ENCODE peak calls at places on chromosomes 16 and 17, in nine cellular contexts. R, Y, W, M, I, U, C, F and X are unnamed samples.

GRCh38 chr17:40341808-40342574 is 22.5 kb downstream of the GJD3 start:
- DNase-seq in R (peak), Y (peak), W (peak), M (peak), I (peak), U (peak), C (peak), F (peak), X (no peak)

GRCh38 chr17:77441130-77441920 is 300.6 kb downstream of the SEC14L1 start:
- DNase-seq in R (peak), Y (no peak), W (no peak), M (no peak), I (no peak), U (no peak), C (no peak), F (no peak), X (no peak)

GRCh38 chr17:63848834-63849689 is 6.6 kb upstream of the SMARCD2 start:
- DNase-seq in R (peak), Y (peak), W (peak), M (peak), I (peak), U (peak), C (peak), F (peak), X (peak)

GRCh38 chr17:9648521-9649110 is 3.3 kb downstream of the USP43 start:
- DNase-seq in R (no peak), Y (no peak), W (no peak), M (no peak), I (peak), U (no peak), C (no peak), F (no peak), X (peak)

GRCh38 chr17:43790311-43790940 is 10.2 kb downstream of the CFAP97D1 start:
- DNase-seq in R (no peak), Y (no peak), W (no peak), M (no peak), I (no peak), U (no peak), C (no peak), F (no peak), X (no peak)

GRCh38 chr17:58381124-58381838 is 29.3 kb upstream of the SUPT4H1 start:
- DNase-seq in R (no peak), Y (no peak), W (no peak), M (no peak), I (peak), U (no peak), C (peak), F (peak), X (no peak)

GRCh38 chr17:49822829-49823228 is 25.0 kb downstream of the TAC4 start:
- DNase-seq in R (peak), Y (no peak), W (peak), M (peak), I (no peak), U (no peak), C (no peak), F (no peak), X (no peak)

GRCh38 chr17:11122908-11123307 is 118.1 kb upstream of the SHISA6 start:
- DNase-seq in R (no peak), Y (no peak), W (no peak), M (peak), I (no peak), U (no peak), C (peak), F (peak), X (no peak)

GRCh38 chr16:19783363-19783762 is 65.3 kb downstream of the IQCK start:
- DNase-seq in R (no peak), Y (no peak), W (no peak), M (no peak), I (no peak), U (no peak), C (no peak), F (no peak), X (no peak)

GRCh38 chr17:34884597-34884996 is 76.7 kb downstream of the CCT6B start:
- DNase-seq in R (no peak), Y (no peak), W (no peak), M (no peak), I (no peak), U (no peak), C (no peak), F (no peak), X (no peak)

GRCh38 chr16:30652005-30652296 is 1.2 kb downstream of the PRR14 start:
- DNase-seq in R (no peak), Y (no peak), W (no peak), M (no peak), I (no peak), U (no peak), C (no peak), F (no peak), X (no peak)

GRCh38 chr16:30651124-30652004 is 604 bp downstream of the PRR14 start:
- DNase-seq in R (peak), Y (peak), W (peak), M (peak), I (peak), U (peak), C (peak), F (peak), X (peak)

GRCh38 chr16:30649725-30650368 is 913 bp upstream of the PRR14 start:
- DNase-seq in R (no peak), Y (no peak), W (no peak), M (no peak), I (no peak), U (peak), C (no peak), F (no peak), X (no peak)

GRCh38 chr16:30652718-30653117 is 2.0 kb downstream of the PRR14 start:
- DNase-seq in R (no peak), Y (peak), W (no peak), M (no peak), I (no peak), U (no peak), C (no peak), F (no peak), X (no peak)

DNA sequence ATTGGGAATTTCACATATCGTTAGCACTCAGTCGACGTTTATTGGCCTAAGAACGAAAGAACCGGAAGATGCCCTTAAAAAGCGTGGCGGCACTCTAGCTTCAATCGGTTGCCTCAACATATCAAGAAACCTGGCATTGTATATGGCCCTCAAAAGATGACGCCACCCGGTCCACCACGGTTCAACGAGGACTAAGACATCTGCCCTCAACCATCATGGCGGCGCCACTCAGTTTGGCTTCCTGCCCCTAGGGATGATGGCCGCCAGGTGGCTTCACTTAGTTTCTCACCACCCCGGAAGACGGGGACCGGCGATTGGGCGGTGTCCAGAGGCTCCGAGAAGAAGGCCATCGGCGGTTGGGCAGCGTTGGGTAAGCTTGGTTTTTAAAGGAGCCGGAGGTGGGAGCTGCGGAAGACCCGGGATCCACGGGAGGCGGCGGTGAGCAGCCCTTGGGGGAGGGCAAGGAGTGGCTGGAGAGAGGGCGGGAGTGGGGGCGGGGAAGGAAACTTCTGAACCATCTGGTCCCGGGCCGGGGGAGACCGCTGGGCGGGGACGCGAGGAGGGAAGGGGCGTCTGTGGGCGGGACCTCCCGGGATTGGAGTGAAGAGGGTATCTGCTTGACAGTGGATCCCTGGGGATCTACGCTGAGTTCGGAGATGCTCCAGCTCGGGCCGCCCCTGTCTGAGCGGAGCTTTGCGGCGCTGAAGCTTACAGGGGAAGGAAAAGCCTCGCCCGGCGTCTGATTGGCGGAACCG is at the start of gene PRR14:
- DNase-seq in R (peak), Y (peak), W (peak), M (peak), I (peak), U (peak), C (peak), F (peak), X (peak)
- TF ChIP-seq POLR2A in R (no peak), Y (peak), W (no peak), M (peak), I (no peak), U (no peak), C (no peak), F (peak), X (no peak)

DNA sequence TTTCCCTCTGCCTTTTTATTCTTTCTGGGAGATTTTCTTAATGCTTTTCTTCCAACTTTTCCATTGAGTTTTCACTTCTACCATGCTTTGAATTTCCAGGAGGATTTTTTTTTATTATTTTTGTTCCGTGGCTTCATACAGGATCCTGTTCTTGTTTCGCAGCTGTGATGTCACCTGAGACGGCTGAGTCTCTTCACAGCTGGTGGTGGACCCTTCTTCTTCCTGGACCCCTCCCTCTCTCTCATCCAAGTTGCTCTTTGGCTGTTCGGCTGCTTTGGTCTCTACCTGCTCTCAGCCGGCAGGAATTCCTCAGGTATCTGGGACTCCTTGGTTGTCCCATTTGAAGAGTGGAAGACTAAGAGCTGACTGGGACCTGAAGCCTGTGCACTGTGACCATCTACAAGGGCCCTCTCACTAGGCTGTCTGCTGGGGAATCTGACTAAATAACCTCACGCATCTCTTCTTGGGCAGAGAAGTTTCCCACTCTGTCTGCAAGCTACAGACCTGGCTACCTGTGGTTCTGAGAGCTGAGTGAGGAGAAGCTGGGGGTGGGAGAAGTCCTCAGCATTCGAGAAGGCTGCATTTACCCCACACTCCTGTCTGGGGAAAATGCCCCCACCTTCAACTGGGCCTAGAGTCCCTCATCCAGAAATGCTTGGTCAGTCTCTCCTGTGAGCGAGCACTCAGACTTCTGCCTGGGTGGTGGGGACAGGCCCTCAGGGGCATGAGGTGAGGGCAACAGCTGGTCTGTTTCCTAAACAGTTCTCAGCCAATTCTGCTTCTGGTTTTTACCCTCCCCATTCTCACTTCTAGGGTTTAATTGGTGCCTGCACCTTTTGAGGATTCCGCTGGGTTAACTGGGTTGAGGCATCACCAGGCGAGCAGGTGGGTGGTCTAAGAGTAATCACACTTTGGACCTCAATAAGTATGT is 98.8 kb downstream of the CYTH1 start:
- DNase-seq in R (peak), Y (no peak), W (no peak), M (no peak), I (no peak), U (no peak), C (no peak), F (no peak), X (no peak)
- TF ChIP-seq POLR2A in R (no peak), Y (no peak), W (no peak), M (no peak), I (no peak), U (no peak), C (no peak), F (no peak), X (no peak)

DNA sequence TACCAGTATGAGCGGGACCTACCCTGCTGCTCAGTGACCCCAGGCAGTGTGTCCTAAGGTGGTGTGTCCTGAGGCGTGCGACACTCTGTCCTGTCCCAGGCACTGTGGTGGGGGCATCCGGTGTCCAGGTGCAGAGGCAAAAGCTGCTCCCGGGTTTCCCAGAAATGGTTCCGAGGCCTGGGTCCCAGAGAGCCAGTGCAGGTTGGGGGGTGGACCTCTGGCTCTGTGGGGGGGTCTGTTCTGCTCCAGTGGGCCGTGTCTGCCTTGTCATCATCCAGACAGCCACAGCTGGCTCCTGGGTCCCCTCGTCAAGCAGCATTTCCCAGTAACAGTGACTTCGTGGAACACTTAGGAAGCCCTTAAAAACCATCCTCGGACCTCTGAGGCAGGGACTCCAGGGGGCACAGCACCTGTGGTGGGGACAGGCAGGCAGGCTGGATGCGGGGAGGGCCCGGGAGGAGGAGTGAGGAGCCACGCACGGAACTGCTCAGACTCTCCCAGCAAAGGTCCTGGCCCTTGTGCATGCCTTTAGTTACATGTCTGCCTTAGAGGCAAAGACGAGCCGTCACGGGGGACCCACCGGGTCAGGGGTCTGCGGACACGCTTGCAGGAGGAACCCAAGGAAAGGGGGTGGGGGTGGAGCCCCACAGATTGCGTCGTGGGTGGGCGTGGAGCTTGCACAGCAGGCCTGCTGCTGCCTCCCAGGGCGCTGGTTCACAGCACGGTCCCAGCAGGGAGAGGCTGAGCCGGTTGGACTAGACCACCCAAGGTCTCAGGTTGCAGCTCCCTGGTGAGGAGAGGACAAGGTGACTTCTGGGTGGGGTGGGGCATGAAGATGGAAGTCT is 5.6 kb downstream of the SLC16A3 start:
- DNase-seq in R (no peak), Y (peak), W (no peak), M (no peak), I (no peak), U (peak), C (no peak), F (no peak), X (no peak)
- TF ChIP-seq POLR2A in R (no peak), Y (no peak), W (no peak), M (no peak), I (no peak), U (no peak), C (no peak), F (no peak), X (no peak)

GRCh38 chr16:57544129-57544653 is 1.7 kb downstream of the ADGRG5 start:
- DNase-seq in R (peak), Y (no peak), W (no peak), M (peak), I (no peak), U (no peak), C (no peak), F (peak), X (no peak)
- TF ChIP-seq POLR2A in R (no peak), Y (no peak), W (no peak), M (no peak), I (no peak), U (no peak), C (no peak), F (no peak), X (no peak)

GRCh38 chr16:13139661-13140241 is 238.4 kb downstream of the SHISA9 start:
- DNase-seq in R (no peak), Y (no peak), W (no peak), M (no peak), I (no peak), U (no peak), C (no peak), F (no peak), X (no peak)
- TF ChIP-seq POLR2A in R (no peak), Y (no peak), W (no peak), M (no peak), I (no peak), U (no peak), C (no peak), F (no peak), X (no peak)

DNA sequence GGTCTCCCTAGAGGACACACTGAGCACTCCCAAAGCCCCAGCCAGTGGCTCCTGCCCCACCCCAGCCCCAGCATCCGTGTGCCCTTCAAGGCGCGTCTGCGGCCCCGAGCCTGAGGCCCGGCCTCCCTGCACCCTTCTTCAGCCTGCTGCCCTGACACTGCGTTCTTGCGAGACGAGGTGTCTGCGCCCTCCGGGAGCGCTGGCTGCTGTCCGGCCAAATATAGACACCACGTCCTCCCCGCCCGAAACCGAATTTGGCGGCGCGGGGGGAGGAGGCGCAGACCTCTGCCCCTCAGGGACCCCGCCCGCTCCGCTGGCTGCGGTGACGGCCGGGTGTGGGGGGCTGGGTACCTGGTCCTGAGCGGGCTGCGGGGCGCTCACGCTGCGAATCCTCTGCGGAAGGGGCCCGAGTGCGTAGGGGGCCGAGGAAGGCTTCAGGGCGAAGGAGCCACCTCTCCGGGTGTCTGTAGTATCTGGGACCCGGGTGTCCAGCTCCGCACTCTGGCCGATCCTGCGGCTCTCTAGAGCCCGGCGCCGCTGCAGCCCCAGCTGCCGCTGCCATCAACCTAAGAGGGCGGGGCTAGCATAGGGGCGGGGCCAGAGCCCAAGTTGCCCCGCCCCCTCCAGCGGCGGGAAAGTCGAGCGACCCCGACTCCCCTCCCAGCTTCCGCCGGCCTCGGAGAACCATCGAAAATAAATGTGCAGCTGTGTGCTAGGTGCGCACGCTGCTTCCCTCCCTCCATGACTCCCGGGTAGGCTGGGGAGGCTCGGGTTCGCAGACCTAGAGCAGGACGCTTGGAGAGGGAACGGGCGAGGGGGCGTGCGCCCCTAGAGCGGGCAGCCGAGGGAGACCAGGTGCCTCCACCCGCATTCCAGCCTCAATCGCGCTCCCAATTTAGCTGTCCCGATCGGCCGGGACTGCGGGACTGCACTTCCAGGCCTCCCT is at the start of gene CORO6:
- DNase-seq in R (peak), Y (peak), W (peak), M (peak), I (peak), U (peak), C (peak), F (no peak), X (no peak)
- TF ChIP-seq POLR2A in R (no peak), Y (no peak), W (no peak), M (peak), I (peak), U (no peak), C (no peak), F (no peak), X (peak)